ENCODE peak calls at places on chromosomes 12 and 14, in five cellular contexts. One of them, this sample, is unnamed.

GRCh38 chr12:111997300-111997699 is 15.7 kb downstream of the TMEM116 start:
- DNase-seq in upper lobe of right lung: no peak
- DNase-seq in Panc1: no peak
- DNase-seq in CD8-positive, alpha-beta T cell: no peak
- DNase-seq in neural progenitor cell: no peak
- DNase-seq in this sample: no peak

GRCh38 chr12:54370218-54370730 is 6.0 kb upstream of the GPR84 start:
- DNase-seq in Panc1: no peak
- DNase-seq in upper lobe of right lung: peak
- DNase-seq in CD8-positive, alpha-beta T cell: no peak
- DNase-seq in neural progenitor cell: peak
- DNase-seq in this sample: peak

GRCh38 chr14:77338332-77338731 is 17.5 kb downstream of the GSTZ1 start:
- DNase-seq in CD8-positive, alpha-beta T cell: no peak
- DNase-seq in Panc1: no peak
- DNase-seq in neural progenitor cell: no peak
- DNase-seq in upper lobe of right lung: no peak
- DNase-seq in this sample: no peak

GRCh38 chr12:4506870-4507269 is 31.8 kb upstream of the RAD51AP1 start:
- DNase-seq in CD8-positive, alpha-beta T cell: no peak
- DNase-seq in Panc1: no peak
- DNase-seq in neural progenitor cell: no peak
- DNase-seq in upper lobe of right lung: no peak
- DNase-seq in this sample: peak

GRCh38 chr14:96797188-96797942 is at the start of gene VRK1:
- DNase-seq in neural progenitor cell: peak
- DNase-seq in Panc1: peak
- DNase-seq in CD8-positive, alpha-beta T cell: peak
- DNase-seq in upper lobe of right lung: peak
- DNase-seq in this sample: peak

GRCh38 chr12:56518570-56518969 is 3.0 kb upstream of the RBMS2 start:
- DNase-seq in upper lobe of right lung: no peak
- DNase-seq in CD8-positive, alpha-beta T cell: no peak
- DNase-seq in Panc1: no peak
- DNase-seq in neural progenitor cell: no peak
- DNase-seq in this sample: no peak

GRCh38 chr14:36513451-36514277 is 6.4 kb downstream of the NKX2-1 start:
- DNase-seq in upper lobe of right lung: peak
- DNase-seq in CD8-positive, alpha-beta T cell: no peak
- DNase-seq in Panc1: no peak
- DNase-seq in neural progenitor cell: peak
- DNase-seq in this sample: no peak

GRCh38 chr12:100668939-100669536 is 95.6 kb downstream of the GAS2L3 start:
- DNase-seq in neural progenitor cell: peak
- DNase-seq in Panc1: peak
- DNase-seq in CD8-positive, alpha-beta T cell: no peak
- DNase-seq in upper lobe of right lung: peak
- DNase-seq in this sample: peak

GRCh38 chr12:39905152-39905551 is 200.7 kb downstream of the SLC2A13 start:
- DNase-seq in neural progenitor cell: no peak
- DNase-seq in CD8-positive, alpha-beta T cell: no peak
- DNase-seq in Panc1: no peak
- DNase-seq in upper lobe of right lung: no peak
- DNase-seq in this sample: peak

GRCh38 chr12:110107369-110108281 is 16.5 kb upstream of the IFT81 start:
- DNase-seq in CD8-positive, alpha-beta T cell: no peak
- DNase-seq in Panc1: no peak
- DNase-seq in upper lobe of right lung: no peak
- DNase-seq in neural progenitor cell: no peak
- DNase-seq in this sample: peak

GRCh38 chr12:118714051-118714460 is 267.3 kb upstream of the SRRM4 start:
- DNase-seq in upper lobe of right lung: no peak
- DNase-seq in CD8-positive, alpha-beta T cell: no peak
- DNase-seq in Panc1: no peak
- DNase-seq in neural progenitor cell: peak
- DNase-seq in this sample: no peak

GRCh38 chr12:64666054-64666914 is 56.0 kb downstream of the RASSF3 start:
- DNase-seq in upper lobe of right lung: no peak
- DNase-seq in neural progenitor cell: no peak
- DNase-seq in CD8-positive, alpha-beta T cell: no peak
- DNase-seq in Panc1: no peak
- DNase-seq in this sample: no peak

GRCh38 chr12:25412735-25413134 is 140.3 kb downstream of the LMNTD1 start:
- DNase-seq in Panc1: no peak
- DNase-seq in neural progenitor cell: no peak
- DNase-seq in CD8-positive, alpha-beta T cell: no peak
- DNase-seq in upper lobe of right lung: no peak
- DNase-seq in this sample: no peak

GRCh38 chr12:113533842-113534375 is 62.2 kb upstream of the LHX5 start:
- DNase-seq in CD8-positive, alpha-beta T cell: no peak
- DNase-seq in neural progenitor cell: no peak
- DNase-seq in upper lobe of right lung: no peak
- DNase-seq in Panc1: no peak
- DNase-seq in this sample: no peak

GRCh38 chr12:85155791-85156190 is 119.6 kb downstream of the LRRIQ1 start:
- DNase-seq in Panc1: no peak
- DNase-seq in neural progenitor cell: peak
- DNase-seq in upper lobe of right lung: no peak
- DNase-seq in CD8-positive, alpha-beta T cell: no peak
- DNase-seq in this sample: peak

GRCh38 chr12:70110085-70110484 is 133.1 kb upstream of the CNOT2 start:
- DNase-seq in upper lobe of right lung: no peak
- DNase-seq in neural progenitor cell: no peak
- DNase-seq in Panc1: no peak
- DNase-seq in CD8-positive, alpha-beta T cell: no peak
- DNase-seq in this sample: no peak

GRCh38 chr12:113116875-113117274 is 18.7 kb downstream of the RASAL1 start:
- DNase-seq in neural progenitor cell: no peak
- DNase-seq in upper lobe of right lung: no peak
- DNase-seq in Panc1: no peak
- DNase-seq in CD8-positive, alpha-beta T cell: no peak
- DNase-seq in this sample: no peak

GRCh38 chr14:97644365-97644764 is 847.2 kb downstream of the VRK1 start:
- DNase-seq in CD8-positive, alpha-beta T cell: no peak
- DNase-seq in upper lobe of right lung: no peak
- DNase-seq in Panc1: no peak
- DNase-seq in neural progenitor cell: no peak
- DNase-seq in this sample: no peak

GRCh38 chr14:105389976-105390848 is 8.1 kb upstream of the TEX22 start:
- DNase-seq in neural progenitor cell: no peak
- DNase-seq in Panc1: no peak
- DNase-seq in CD8-positive, alpha-beta T cell: no peak
- DNase-seq in upper lobe of right lung: no peak
- DNase-seq in this sample: no peak

GRCh38 chr14:52949711-52950409 is 990 bp downstream of the FERMT2 start:
- DNase-seq in Panc1: no peak
- DNase-seq in upper lobe of right lung: no peak
- DNase-seq in CD8-positive, alpha-beta T cell: no peak
- DNase-seq in neural progenitor cell: peak
- DNase-seq in this sample: no peak

GRCh38 chr12:54439521-54440255 is 20.6 kb upstream of the ITGA5 start:
- DNase-seq in neural progenitor cell: peak
- DNase-seq in upper lobe of right lung: no peak
- DNase-seq in CD8-positive, alpha-beta T cell: no peak
- DNase-seq in Panc1: no peak
- DNase-seq in this sample: peak

GRCh38 chr14:96072076-96072475 is 32.9 kb downstream of the C14orf132 start:
- DNase-seq in Panc1: no peak
- DNase-seq in neural progenitor cell: no peak
- DNase-seq in CD8-positive, alpha-beta T cell: no peak
- DNase-seq in upper lobe of right lung: no peak
- DNase-seq in this sample: no peak

GRCh38 chr12:51407604-51408003 is 16.4 kb upstream of the GALNT6 start:
- DNase-seq in Panc1: no peak
- DNase-seq in upper lobe of right lung: no peak
- DNase-seq in CD8-positive, alpha-beta T cell: no peak
- DNase-seq in neural progenitor cell: no peak
- DNase-seq in this sample: no peak

GRCh38 chr12:17357396-17357795 is 732.6 kb downstream of the RERGL start:
- DNase-seq in neural progenitor cell: peak
- DNase-seq in Panc1: no peak
- DNase-seq in CD8-positive, alpha-beta T cell: no peak
- DNase-seq in upper lobe of right lung: no peak
- DNase-seq in this sample: no peak

GRCh38 chr12:103924761-103925641 is 5.2 kb upstream of the HSP90B1 start:
- DNase-seq in Panc1: peak
- DNase-seq in upper lobe of right lung: no peak
- DNase-seq in neural progenitor cell: no peak
- DNase-seq in CD8-positive, alpha-beta T cell: peak
- DNase-seq in this sample: peak

GRCh38 chr12:113461666-113462065 is 10.0 kb downstream of the LHX5 start:
- DNase-seq in Panc1: no peak
- DNase-seq in upper lobe of right lung: no peak
- DNase-seq in CD8-positive, alpha-beta T cell: no peak
- DNase-seq in neural progenitor cell: peak
- DNase-seq in this sample: no peak

GRCh38 chr12:101784376-101784775 is 45.1 kb upstream of the SYCP3 start:
- DNase-seq in CD8-positive, alpha-beta T cell: no peak
- DNase-seq in neural progenitor cell: no peak
- DNase-seq in Panc1: no peak
- DNase-seq in upper lobe of right lung: no peak
- DNase-seq in this sample: no peak

GRCh38 chr14:100813291-100813690 is 12.6 kb upstream of the MEG3 start:
- DNase-seq in upper lobe of right lung: no peak
- DNase-seq in neural progenitor cell: no peak
- DNase-seq in CD8-positive, alpha-beta T cell: no peak
- DNase-seq in Panc1: no peak
- DNase-seq in this sample: no peak

GRCh38 chr12:19012965-19013364 is 116.6 kb upstream of the PLEKHA5 start:
- DNase-seq in neural progenitor cell: no peak
- DNase-seq in CD8-positive, alpha-beta T cell: no peak
- DNase-seq in Panc1: no peak
- DNase-seq in upper lobe of right lung: no peak
- DNase-seq in this sample: no peak

GRCh38 chr12:13093850-13094225 is 9.6 kb downstream of the GSG1 start:
- DNase-seq in upper lobe of right lung: no peak
- DNase-seq in neural progenitor cell: no peak
- DNase-seq in Panc1: no peak
- DNase-seq in CD8-positive, alpha-beta T cell: no peak
- DNase-seq in this sample: no peak

GRCh38 chr12:13094349-13094748 is 9.1 kb downstream of the GSG1 start:
- DNase-seq in Panc1: no peak
- DNase-seq in upper lobe of right lung: no peak
- DNase-seq in CD8-positive, alpha-beta T cell: no peak
- DNase-seq in neural progenitor cell: no peak
- DNase-seq in this sample: no peak

GRCh38 chr12:13091831-13092230 is 11.6 kb downstream of the GSG1 start:
- DNase-seq in neural progenitor cell: no peak
- DNase-seq in CD8-positive, alpha-beta T cell: no peak
- DNase-seq in upper lobe of right lung: no peak
- DNase-seq in Panc1: no peak
- DNase-seq in this sample: no peak

GRCh38 chr12:13095266-13095995 is 8.0 kb downstream of the GSG1 start:
- DNase-seq in CD8-positive, alpha-beta T cell: no peak
- DNase-seq in neural progenitor cell: no peak
- DNase-seq in upper lobe of right lung: no peak
- DNase-seq in Panc1: no peak
- DNase-seq in this sample: no peak

DNA sequence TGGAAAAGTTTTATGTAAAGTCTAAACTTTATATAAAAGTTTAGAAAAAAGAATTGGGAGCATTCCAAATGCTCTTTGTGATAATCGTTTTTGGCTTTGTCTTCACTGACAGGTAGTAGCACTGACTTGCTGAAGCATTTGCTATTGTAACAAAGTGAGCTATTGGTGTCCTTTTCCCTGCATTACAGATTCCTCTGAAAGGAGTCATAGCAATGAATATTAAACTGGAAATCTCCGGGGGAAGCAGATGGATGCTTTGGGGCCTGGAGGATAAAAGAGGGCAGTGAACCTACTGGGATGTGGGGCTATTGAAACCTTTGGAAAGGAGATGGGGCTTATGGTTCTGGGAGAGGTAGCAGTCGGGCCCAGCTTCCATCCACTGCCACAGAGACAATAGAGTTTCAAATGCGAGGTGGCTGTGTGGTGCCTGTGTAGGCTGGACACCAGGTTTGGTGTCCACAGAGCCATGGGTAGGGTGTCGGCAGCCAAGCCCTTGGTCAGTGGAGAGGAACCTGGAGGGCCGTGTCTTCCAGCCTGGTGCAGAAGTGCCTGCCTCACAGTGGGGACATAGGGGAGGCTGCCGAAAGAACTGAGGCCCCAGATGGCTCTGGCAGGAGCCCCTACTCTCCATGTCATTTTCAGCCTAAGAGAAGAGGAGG is 10.1 kb downstream of the GSG1 start:
- DNase-seq in upper lobe of right lung: no peak
- DNase-seq in neural progenitor cell: no peak
- DNase-seq in Panc1: no peak
- DNase-seq in CD8-positive, alpha-beta T cell: no peak
- DNase-seq in this sample: no peak
- H3K4me3 ChIP-seq in upper lobe of right lung: no peak
- H3K4me3 ChIP-seq in neural progenitor cell: no peak
- H3K4me3 ChIP-seq in Panc1: no peak
- H3K4me3 ChIP-seq in CD8-positive, alpha-beta T cell: no peak
- H3K4me3 ChIP-seq in this sample: no peak

GRCh38 chr12:133063556-133063955 is 17.2 kb upstream of the ZNF140 start:
- DNase-seq in Panc1: no peak
- DNase-seq in neural progenitor cell: no peak
- DNase-seq in upper lobe of right lung: no peak
- DNase-seq in CD8-positive, alpha-beta T cell: no peak
- DNase-seq in this sample: no peak

GRCh38 chr12:133061954-133062353 is 18.8 kb upstream of the ZNF140 start:
- DNase-seq in Panc1: no peak
- DNase-seq in CD8-positive, alpha-beta T cell: no peak
- DNase-seq in neural progenitor cell: no peak
- DNase-seq in upper lobe of right lung: no peak
- DNase-seq in this sample: no peak

GRCh38 chr12:133057446-133057845 is 20.1 kb downstream of the ZNF84 start:
- DNase-seq in CD8-positive, alpha-beta T cell: no peak
- DNase-seq in neural progenitor cell: no peak
- DNase-seq in Panc1: no peak
- DNase-seq in upper lobe of right lung: no peak
- DNase-seq in this sample: no peak

GRCh38 chr12:133058203-133059125 is 21.2 kb downstream of the ZNF84 start:
- DNase-seq in CD8-positive, alpha-beta T cell: no peak
- DNase-seq in neural progenitor cell: no peak
- DNase-seq in Panc1: no peak
- DNase-seq in upper lobe of right lung: no peak
- DNase-seq in this sample: no peak
- H3K4me3 ChIP-seq in CD8-positive, alpha-beta T cell: peak
- H3K4me3 ChIP-seq in neural progenitor cell: peak
- H3K4me3 ChIP-seq in Panc1: no peak
- H3K4me3 ChIP-seq in upper lobe of right lung: no peak
- H3K4me3 ChIP-seq in this sample: no peak

GRCh38 chr14:74238974-74239847 is at the start of gene VSX2:
- DNase-seq in upper lobe of right lung: no peak
- DNase-seq in neural progenitor cell: peak
- DNase-seq in Panc1: no peak
- DNase-seq in CD8-positive, alpha-beta T cell: no peak
- DNase-seq in this sample: no peak
- H3K4me3 ChIP-seq in upper lobe of right lung: peak
- H3K4me3 ChIP-seq in neural progenitor cell: peak
- H3K4me3 ChIP-seq in Panc1: no peak
- H3K4me3 ChIP-seq in CD8-positive, alpha-beta T cell: peak
- H3K4me3 ChIP-seq in this sample: no peak

GRCh38 chr12:807041-807717 is 54.8 kb downstream of the WNK1 start:
- DNase-seq in Panc1: no peak
- DNase-seq in CD8-positive, alpha-beta T cell: no peak
- DNase-seq in neural progenitor cell: no peak
- DNase-seq in upper lobe of right lung: no peak
- DNase-seq in this sample: no peak
- H3K4me3 ChIP-seq in Panc1: no peak
- H3K4me3 ChIP-seq in CD8-positive, alpha-beta T cell: no peak
- H3K4me3 ChIP-seq in neural progenitor cell: no peak
- H3K4me3 ChIP-seq in upper lobe of right lung: no peak
- H3K4me3 ChIP-seq in this sample: no peak

This sample was measured in astrocyte of the cerebellum.